ENCODE peak calls at places on chromosomes 1 and 21, in eight cellular contexts. Q is lung, W is dorsolateral prefrontal cortex, I is mesenchymal stem cell, D is HL-60, N is AG09309, K is A673, F is right lobe of liver. A is an unnamed sample.

GRCh38 chr1:172269644-172270043 is 150.8 kb upstream of the C1orf105 start:
- DNase-seq in Q (no peak), W (no peak), I (peak), D (no peak), N (no peak), K (no peak), F (no peak), A (no peak)

GRCh38 chr1:12031039-12031980 is 12.0 kb downstream of the MIIP start:
- DNase-seq in Q (peak), W (no peak), I (peak), D (peak), N (no peak), K (peak), F (no peak), A (peak)

GRCh38 chr1:6998267-6998666 is 213.0 kb downstream of the CAMTA1 start:
- DNase-seq in Q (no peak), W (no peak), I (no peak), D (no peak), N (no peak), K (peak), F (no peak), A (no peak)

GRCh38 chr1:159171688-159172501 is 480 bp downstream of the CADM3 start:
- DNase-seq in Q (no peak), W (peak), I (no peak), D (no peak), N (no peak), K (no peak), F (no peak), A (peak)

GRCh38 chr21:14616303-14617039 is 70.4 kb upstream of the SAMSN1 start:
- DNase-seq in Q (no peak), W (no peak), I (no peak), D (no peak), N (no peak), K (no peak), F (no peak), A (no peak)

GRCh38 chr1:151820940-151821339 is 10.7 kb downstream of the RORC start:
- DNase-seq in Q (no peak), W (no peak), I (no peak), D (no peak), N (no peak), K (no peak), F (peak), A (no peak)

GRCh38 chr21:34589511-34590282 is 25.2 kb downstream of the RCAN1 start:
- DNase-seq in Q (no peak), W (no peak), I (no peak), D (no peak), N (no peak), K (no peak), F (no peak), A (no peak)

GRCh38 chr1:8077120-8077573 is 51.0 kb upstream of the ERRFI1 start:
- DNase-seq in Q (peak), W (no peak), I (peak), D (no peak), N (peak), K (no peak), F (no peak), A (peak)

GRCh38 chr1:202656951-202657646 is 53.2 kb downstream of the SYT2 start:
- DNase-seq in Q (no peak), W (no peak), I (peak), D (no peak), N (no peak), K (peak), F (no peak), A (no peak)

GRCh38 chr1:27435566-27436203 is 43.3 kb downstream of the GPR3 start:
- DNase-seq in Q (no peak), W (no peak), I (peak), D (peak), N (no peak), K (no peak), F (no peak), A (no peak)

GRCh38 chr1:162972768-162973167 is 96.4 kb upstream of the RGS4 start:
- DNase-seq in Q (no peak), W (no peak), I (no peak), D (no peak), N (no peak), K (peak), F (no peak), A (no peak)

GRCh38 chr21:31220567-31220966 is 123.5 kb downstream of the TIAM1 start:
- DNase-seq in Q (no peak), W (no peak), I (peak), D (no peak), N (no peak), K (no peak), F (no peak), A (peak)

GRCh38 chr1:176033879-176034278 is 173.2 kb downstream of the COP1 start:
- DNase-seq in Q (no peak), W (no peak), I (peak), D (no peak), N (no peak), K (no peak), F (no peak), A (no peak)

GRCh38 chr1:89671775-89672488 is 39.0 kb downstream of the LRRC8C start:
- DNase-seq in Q (no peak), W (no peak), I (peak), D (no peak), N (no peak), K (peak), F (no peak), A (no peak)

DNA sequence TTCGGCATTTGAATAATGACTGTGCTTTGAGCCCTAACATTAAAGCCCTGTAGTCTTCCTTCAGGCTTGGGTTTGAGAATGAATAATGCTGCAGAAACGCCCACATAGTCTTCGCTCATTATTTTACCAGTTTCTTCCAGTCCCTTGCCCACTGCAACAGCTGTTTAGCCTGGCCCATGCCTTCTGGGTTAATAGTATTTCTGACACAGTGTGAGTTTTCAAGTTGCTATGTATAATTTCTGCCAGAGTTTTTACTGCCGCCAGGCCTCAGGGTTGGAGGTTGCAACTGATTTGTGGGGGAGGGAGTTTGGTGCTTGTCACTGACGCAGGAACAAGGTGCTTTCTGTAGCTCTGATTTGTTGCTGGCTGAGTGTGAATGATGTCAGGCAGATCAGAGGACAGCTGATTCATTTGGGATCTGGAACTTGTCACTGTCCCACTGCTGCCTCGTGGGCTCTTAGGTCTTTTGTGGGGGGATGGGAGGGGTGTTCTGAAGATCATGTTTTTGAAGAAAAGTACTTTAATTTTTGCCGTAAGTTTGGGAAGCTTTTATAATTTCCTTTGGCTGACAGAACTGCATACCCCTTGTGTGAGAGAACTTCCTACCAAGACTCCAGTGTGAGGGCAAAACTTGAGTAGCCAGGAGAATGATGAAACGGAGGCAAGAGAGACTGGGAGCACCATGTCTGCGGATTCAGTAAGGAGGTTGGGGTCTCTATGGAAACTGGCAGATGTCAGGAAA is 109.9 kb downstream of the MAST2 start:
- DNase-seq in Q (no peak), W (no peak), I (peak), D (no peak), N (peak), K (peak), F (no peak), A (peak)
- H3K4me3 ChIP-seq in Q (no peak), W (no peak), I (no peak), D (no peak), N (peak), K (no peak), F (no peak), A (no peak)

GRCh38 chr1:186420923-186421322 is 40.0 kb downstream of the PDC start:
- DNase-seq in Q (no peak), W (no peak), I (peak), D (no peak), N (no peak), K (peak), F (no peak), A (no peak)
- H3K4me3 ChIP-seq in Q (no peak), W (no peak), I (no peak), D (no peak), N (no peak), K (no peak), F (no peak), A (no peak)

GRCh38 chr1:233394860-233395717 is 67.6 kb downstream of the MAP3K21 start:
- DNase-seq in Q (no peak), W (no peak), I (peak), D (peak), N (peak), K (peak), F (no peak), A (peak)
- H3K4me3 ChIP-seq in Q (no peak), W (no peak), I (no peak), D (no peak), N (no peak), K (no peak), F (no peak), A (peak)

DNA sequence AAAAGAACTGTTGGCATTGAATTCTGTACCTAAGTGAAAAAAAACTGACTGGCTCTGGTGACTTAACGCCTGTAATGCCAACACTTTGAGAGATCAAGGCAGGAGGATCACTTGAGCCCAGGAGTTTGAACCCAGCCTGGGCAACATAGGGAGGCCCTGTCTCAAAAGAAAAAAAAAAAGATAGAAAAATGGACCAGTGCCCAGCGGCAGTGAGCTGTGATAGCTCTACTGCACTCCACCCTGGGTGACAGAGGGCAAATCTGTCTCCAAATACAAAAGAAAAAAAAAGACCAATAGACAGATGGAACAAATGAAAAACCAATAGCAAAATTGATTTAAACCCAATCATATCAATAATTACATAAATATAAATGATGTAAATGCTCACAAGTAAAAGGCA is 674 bp upstream of the AKR7A3 start:
- DNase-seq in Q (no peak), W (no peak), I (no peak), D (no peak), N (no peak), K (no peak), F (no peak), A (no peak)
- H3K4me3 ChIP-seq in Q (no peak), W (peak), I (no peak), D (no peak), N (no peak), K (no peak), F (peak), A (no peak)

GRCh38 chr1:205042911-205043806 is at the start of gene CNTN2:
- DNase-seq in Q (no peak), W (peak), I (no peak), D (no peak), N (no peak), K (no peak), F (no peak), A (no peak)
- H3K4me3 ChIP-seq in Q (no peak), W (peak), I (no peak), D (no peak), N (no peak), K (no peak), F (no peak), A (no peak)

GRCh38 chr1:84300501-84300900 is 1.0 kb upstream of the SAMD13 start:
- DNase-seq in Q (no peak), W (no peak), I (no peak), D (no peak), N (no peak), K (peak), F (no peak), A (no peak)
- H3K4me3 ChIP-seq in Q (no peak), W (no peak), I (no peak), D (no peak), N (no peak), K (peak), F (no peak), A (no peak)

GRCh38 chr1:161676441-161676840 is 13.5 kb downstream of the FCGR2B start:
- DNase-seq in Q (no peak), W (no peak), I (no peak), D (no peak), N (no peak), K (no peak), F (no peak), A (no peak)
- H3K4me3 ChIP-seq in Q (no peak), W (no peak), I (no peak), D (no peak), N (no peak), K (no peak), F (no peak), A (no peak)

DNA sequence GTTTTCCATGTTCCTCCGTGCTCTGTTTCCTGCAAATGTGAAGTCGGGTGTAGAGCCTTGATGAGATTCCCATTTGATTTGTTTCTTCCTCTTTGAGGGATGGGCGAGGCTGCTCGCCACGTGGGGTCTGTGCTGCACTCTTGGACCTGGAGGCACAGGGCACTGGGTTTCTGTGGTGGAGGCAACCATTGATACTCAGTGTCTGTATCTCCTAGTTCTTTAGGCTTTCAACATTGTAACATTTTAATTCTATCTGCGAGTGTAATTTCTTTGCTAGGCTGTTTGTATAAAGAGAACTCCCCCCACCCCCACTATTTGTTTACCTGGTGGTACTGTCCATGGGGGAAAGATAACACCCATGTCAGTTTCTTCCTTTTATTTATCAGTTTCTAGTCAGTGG is 52.3 kb downstream of the GALNT2 start:
- DNase-seq in Q (no peak), W (no peak), I (no peak), D (no peak), N (no peak), K (no peak), F (no peak), A (peak)
- H3K4me3 ChIP-seq in Q (no peak), W (no peak), I (no peak), D (no peak), N (no peak), K (no peak), F (no peak), A (no peak)

A was measured in testis.